ENCODE peak calls at places on chromosomes 16 and 17, in seven cellular contexts. D is H1, P is SK-N-SH, A is HCT116, K is K562, W is HepG2, T is GM12878. C is an unnamed sample.

GRCh38 chr17:36002631-36003030 is 1.3 kb upstream of the CCL15 start:
- DNase-seq in A (no peak), W (no peak), T (peak; percentile 23), P (no peak), D (no peak), K (no peak), C (no peak)

GRCh38 chr17:51165680-51166197 is 472 bp upstream of the NME2 start:
- DNase-seq in K (peak; percentile 25), W (no peak), A (no peak), P (peak; percentile 67), T (no peak), D (peak; percentile 63), C (peak; percentile 20)

GRCh38 chr17:82200743-82201497 is 11.7 kb downstream of the CCDC57 start:
- DNase-seq in T (no peak), A (no peak), K (peak; percentile 46), W (no peak), D (no peak), P (peak; percentile 25), C (no peak)

GRCh38 chr16:15643453-15644305 is 725 bp upstream of the MARF1 start:
- DNase-seq in P (peak; percentile 65), K (no peak), T (no peak), A (peak; percentile 44), D (peak; percentile 49), W (peak; percentile 84), C (no peak)

GRCh38 chr16:65176603-65177002 is 54.7 kb upstream of the CDH11 start:
- DNase-seq in T (no peak), D (no peak), P (no peak), W (no peak), A (no peak), K (no peak), C (no peak)

GRCh38 chr16:89924298-89924924 is 1.3 kb downstream of the TUBB3 start:
- DNase-seq in A (no peak), K (peak; percentile 46), D (peak; percentile 84), T (no peak), P (peak; percentile 67), W (peak; percentile 55), C (peak; percentile 76)

GRCh38 chr16:28136751-28137434 is 73.4 kb upstream of the GSG1L start:
- DNase-seq in A (no peak), P (no peak), T (no peak), D (no peak), K (no peak), W (no peak), C (no peak)

GRCh38 chr16:23333034-23333579 is 31.0 kb downstream of the SCNN1B start:
- DNase-seq in A (no peak), K (no peak), D (no peak), W (no peak), P (no peak), T (no peak), C (no peak)

GRCh38 chr17:63993368-63993990 is 4.7 kb upstream of the PRR29 start:
- DNase-seq in T (no peak), D (no peak), A (no peak), P (peak; percentile 19), W (no peak), K (no peak), C (no peak)

GRCh38 chr17:56540791-56541190 is 52.7 kb upstream of the NOG start:
- DNase-seq in D (no peak), K (no peak), T (no peak), P (no peak), A (no peak), W (no peak), C (no peak)

GRCh38 chr16:2869502-2870064 is 11.6 kb upstream of the PRSS22 start:
- DNase-seq in P (no peak), W (peak; percentile 68), D (no peak), T (no peak), K (no peak), A (no peak), C (no peak)

GRCh38 chr16:2879854-2880508 is 3.0 kb upstream of the FLYWCH2 start:
- DNase-seq in D (no peak), W (no peak), T (no peak), K (no peak), P (no peak), A (no peak), C (no peak)

GRCh38 chr16:2874032-2874431 is 9.0 kb upstream of the FLYWCH2 start:
- DNase-seq in A (no peak), K (no peak), D (no peak), W (no peak), T (no peak), P (no peak), C (no peak)

GRCh38 chr16:2871926-2872325 is 11.1 kb upstream of the FLYWCH2 start:
- DNase-seq in T (no peak), A (no peak), W (no peak), K (no peak), P (no peak), D (no peak), C (no peak)

GRCh38 chr16:2874584-2875362 is 8.2 kb upstream of the FLYWCH2 start:
- DNase-seq in D (peak; percentile 76), P (peak; percentile 89), W (peak; percentile 49), A (peak; percentile 67), T (peak; percentile 3), K (peak; percentile 85), C (no peak)
- TF ChIP-seq JUND in D (no peak), P (no peak), W (no peak), A (no peak), T (no peak), K (peak; percentile 12), C (no peak)

DNA sequence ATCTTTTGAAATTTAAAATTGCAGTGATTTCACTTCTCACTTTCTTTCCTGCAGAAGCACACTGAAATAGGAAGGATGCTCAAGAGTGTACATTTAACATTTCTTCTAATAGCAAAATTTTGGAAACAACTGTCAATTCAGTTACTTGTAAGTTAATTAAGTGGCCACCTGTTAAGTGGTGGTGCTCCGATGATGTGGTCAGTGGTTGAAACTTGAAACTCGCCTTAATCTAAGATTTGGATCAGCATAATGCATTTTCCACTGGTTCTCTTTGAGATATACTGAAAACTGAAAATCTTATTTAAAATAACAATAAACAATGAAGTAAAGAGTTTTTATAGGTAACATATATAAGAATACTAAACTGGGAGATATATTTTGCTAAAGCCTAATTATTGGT is 7.0 kb upstream of the MYH8 start:
- DNase-seq in D (no peak), K (no peak), A (no peak), W (no peak), P (no peak), T (no peak), C (no peak)
- TF ChIP-seq JUND in D (no peak), K (no peak), A (no peak), W (no peak), P (no peak), T (no peak), C (no peak)

DNA sequence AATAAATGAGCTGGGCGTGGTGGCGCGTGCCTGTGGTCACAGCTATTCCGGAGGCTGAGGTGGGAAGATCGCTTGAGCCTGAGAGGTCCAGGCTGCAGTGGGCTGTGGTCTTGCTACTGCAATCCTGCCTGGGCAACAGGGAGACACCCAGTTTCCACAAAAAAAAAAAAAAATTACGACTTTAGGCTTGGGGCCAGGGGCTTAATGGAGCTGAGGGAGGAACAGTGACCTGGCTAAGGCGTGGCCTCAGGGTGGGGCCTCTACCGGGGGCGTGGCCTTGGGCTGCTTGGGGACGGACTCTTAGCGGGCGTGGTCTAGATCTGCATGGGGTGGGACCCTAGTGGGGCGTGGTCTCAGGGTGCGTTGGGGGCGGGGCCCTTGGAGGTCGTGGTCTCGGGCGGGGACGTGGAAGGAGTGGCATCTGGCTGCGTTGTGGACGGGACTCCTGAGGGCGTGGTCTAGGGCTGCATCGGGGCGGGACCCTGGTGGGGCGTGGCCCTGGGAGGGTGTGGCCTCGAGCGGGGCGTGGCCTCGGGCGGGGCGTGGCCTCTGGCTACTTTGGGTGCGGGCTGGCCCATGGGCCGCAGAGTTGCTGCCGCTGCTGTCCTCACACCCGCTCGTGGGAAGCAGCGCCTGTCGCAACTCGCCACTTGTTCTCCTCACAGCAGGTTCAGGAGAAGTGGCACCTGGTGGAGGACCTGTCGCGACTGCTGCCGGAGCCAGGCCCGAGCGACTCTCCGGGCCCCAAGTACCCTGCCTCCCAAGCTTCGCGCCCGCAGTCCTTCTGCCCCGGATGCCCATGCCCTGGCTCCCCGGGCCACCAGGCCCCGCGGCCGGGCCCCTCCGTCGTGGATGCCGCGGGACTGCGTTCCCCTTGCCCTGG is 5.8 kb upstream of the C17orf99 start:
- DNase-seq in T (peak; percentile 90), A (peak; percentile 100), P (peak; percentile 96), W (peak; percentile 96), D (peak; percentile 100), K (peak; percentile 96), C (peak; percentile 100)
- TF ChIP-seq JUND in T (no peak), A (no peak), P (no peak), W (no peak), D (no peak), K (no peak), C (no peak)

DNA sequence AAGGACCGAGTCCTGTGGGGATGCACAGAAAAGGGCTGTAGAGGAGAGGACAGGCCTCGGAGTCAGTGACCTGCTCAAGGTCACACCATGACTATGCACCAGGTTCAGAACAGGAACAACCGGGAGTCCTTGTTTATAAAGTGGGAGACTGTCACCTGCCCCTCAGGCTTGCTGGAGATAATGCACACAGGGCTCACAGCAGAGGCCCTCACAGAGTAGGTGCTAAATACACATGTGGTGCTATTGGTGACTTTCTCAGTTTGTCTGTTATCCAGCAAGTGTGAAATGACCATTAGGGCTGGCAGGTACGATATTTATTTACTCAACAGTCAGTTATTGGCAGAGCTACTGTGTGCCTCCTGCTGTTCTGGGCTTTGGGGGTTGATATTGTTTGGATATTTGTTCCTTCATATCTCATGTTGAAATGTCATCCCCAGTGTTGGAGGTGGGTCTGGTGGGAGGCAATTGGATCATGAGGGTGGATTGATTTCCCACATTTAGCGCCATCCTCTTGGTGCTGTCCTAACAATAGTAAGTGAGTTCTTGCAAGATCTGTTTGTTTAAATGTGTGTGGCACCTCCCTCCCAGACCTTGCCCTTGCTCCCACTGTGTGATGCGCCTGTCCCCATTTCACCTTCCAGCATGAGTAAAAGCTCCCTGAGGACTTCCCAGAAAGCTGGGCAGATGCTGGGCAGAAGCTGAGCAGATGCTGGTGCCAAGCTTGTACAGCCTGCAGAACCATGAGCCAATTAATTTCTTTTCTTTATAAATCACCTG is 162.1 kb upstream of the MPHOSPH6 start:
- DNase-seq in D (no peak), T (no peak), W (peak; percentile 45), P (no peak), K (no peak), A (no peak), C (no peak)
- TF ChIP-seq JUND in D (no peak), T (no peak), W (no peak), P (no peak), K (no peak), A (no peak), C (no peak)

GRCh38 chr17:16374129-16374528 is 6.8 kb upstream of the UBB start:
- DNase-seq in D (no peak), T (no peak), W (no peak), A (no peak), P (no peak), K (no peak), C (no peak)
- TF ChIP-seq JUND in D (no peak), T (no peak), W (no peak), A (no peak), P (no peak), K (no peak), C (no peak)

DNA sequence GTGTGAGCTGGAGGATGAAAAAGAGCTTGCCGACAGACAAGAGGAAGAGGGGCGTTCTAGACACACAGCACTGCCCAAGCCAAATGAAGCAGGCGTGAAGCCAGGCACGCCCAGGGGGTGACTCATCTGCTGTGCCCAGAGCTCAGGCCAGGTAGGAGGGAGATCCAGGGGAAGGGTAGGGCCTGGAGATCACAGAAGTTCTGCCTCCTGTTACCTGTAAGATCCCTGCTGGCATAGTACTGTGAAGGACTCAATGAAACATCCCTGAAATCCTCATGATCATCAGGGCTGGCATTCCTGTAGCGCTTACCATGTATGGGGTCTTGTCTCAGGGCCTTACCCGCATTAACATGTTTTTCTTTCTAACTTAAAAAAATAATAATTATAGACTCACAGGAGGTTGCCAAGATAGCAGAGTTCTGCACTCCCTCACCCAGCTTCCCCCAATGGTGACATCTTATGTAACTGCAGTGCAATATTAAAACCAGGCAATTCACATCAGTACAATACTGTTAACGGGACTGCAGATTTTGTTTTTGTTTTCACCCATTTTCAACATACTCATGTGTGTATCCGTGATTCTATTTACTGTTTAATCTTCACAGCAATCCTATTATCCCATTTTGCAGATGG is 158.5 kb downstream of the XYLT1 start:
- DNase-seq in T (no peak), D (no peak), A (peak; percentile 73), K (no peak), P (no peak), W (no peak), C (no peak)
- TF ChIP-seq JUND in T (no peak), D (no peak), A (peak; percentile 86), K (no peak), P (no peak), W (no peak), C (no peak)

C was measured in T47D.